ENCODE peak calls at places on chromosome 13, in seven cellular contexts. Y, T, N, G, A, Q and S are unnamed samples.

GRCh38 chr13:79459906-79460305 is 21.0 kb upstream of the NDFIP2 start:
- DNase-seq in Y (no peak), T (no peak), N (no peak), G (no peak), A (no peak), Q (no peak), S (peak)

GRCh38 chr13:52356327-52356726 is 49.6 kb downstream of the THSD1 start:
- DNase-seq in Y (peak), T (no peak), N (no peak), G (no peak), A (no peak), Q (no peak), S (peak)

GRCh38 chr13:80524447-80525215 is 183.7 kb upstream of the SPRY2 start:
- DNase-seq in Y (no peak), T (peak), N (no peak), G (no peak), A (no peak), Q (no peak), S (no peak)

GRCh38 chr13:112890316-112891131 is 78.5 kb upstream of the MCF2L start:
- DNase-seq in Y (no peak), T (no peak), N (no peak), G (no peak), A (no peak), Q (no peak), S (no peak)

GRCh38 chr13:51816604-51817254 is 12.8 kb upstream of the DHRS12 start:
- DNase-seq in Y (no peak), T (peak), N (no peak), G (no peak), A (no peak), Q (no peak), S (no peak)

GRCh38 chr13:20334309-20334708 is 102.2 kb upstream of the GJB6 start:
- DNase-seq in Y (no peak), T (no peak), N (no peak), G (no peak), A (no peak), Q (no peak), S (no peak)

GRCh38 chr13:46317120-46317519 is 69.9 kb downstream of the RUBCNL start:
- DNase-seq in Y (peak), T (no peak), N (no peak), G (no peak), A (no peak), Q (peak), S (no peak)

GRCh38 chr13:32645854-32646253 is 59.6 kb downstream of the PDS5B start:
- DNase-seq in Y (no peak), T (no peak), N (no peak), G (no peak), A (no peak), Q (no peak), S (no peak)

GRCh38 chr13:96525715-96526114 is 435.8 kb downstream of the HS6ST3 start:
- DNase-seq in Y (no peak), T (no peak), N (no peak), G (no peak), A (no peak), Q (no peak), S (no peak)

GRCh38 chr13:91184244-91184926 is 163.1 kb upstream of the MIR17HG start:
- DNase-seq in Y (no peak), T (no peak), N (no peak), G (no peak), A (no peak), Q (peak), S (no peak)

GRCh38 chr13:30572859-30573275 is 44.9 kb upstream of the USPL1 start:
- DNase-seq in Y (peak), T (no peak), N (no peak), G (no peak), A (no peak), Q (peak), S (peak)

GRCh38 chr13:49346460-49346859 is 97.4 kb downstream of the CAB39L start:
- DNase-seq in Y (no peak), T (no peak), N (no peak), G (no peak), A (no peak), Q (no peak), S (no peak)

GRCh38 chr13:95020298-95020987 is 280.8 kb downstream of the ABCC4 start:
- DNase-seq in Y (no peak), T (no peak), N (no peak), G (no peak), A (no peak), Q (no peak), S (no peak)

GRCh38 chr13:95019886-95020285 is 281.4 kb downstream of the ABCC4 start:
- DNase-seq in Y (no peak), T (no peak), N (no peak), G (no peak), A (no peak), Q (no peak), S (no peak)

GRCh38 chr13:95027638-95028037 is 273.6 kb downstream of the ABCC4 start:
- DNase-seq in Y (no peak), T (no peak), N (no peak), G (no peak), A (no peak), Q (no peak), S (no peak)

GRCh38 chr13:95023405-95023804 is 277.8 kb downstream of the ABCC4 start:
- DNase-seq in Y (peak), T (no peak), N (no peak), G (no peak), A (no peak), Q (no peak), S (peak)

DNA sequence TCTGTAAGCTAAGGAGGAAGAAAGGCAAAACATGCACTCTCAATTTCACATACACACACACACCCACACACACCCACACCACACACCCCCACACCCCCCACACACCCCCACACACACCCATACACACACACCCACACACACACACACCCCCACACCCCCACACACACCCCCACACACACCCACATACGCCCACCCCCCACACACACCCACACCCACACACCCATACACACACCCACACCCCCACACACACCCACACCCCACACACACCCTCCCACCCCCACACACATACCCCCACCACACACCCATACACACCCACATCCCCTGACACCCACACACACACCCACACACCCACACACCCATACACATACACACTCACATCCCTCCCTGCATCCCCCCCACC is 276.1 kb downstream of the ABCC4 start:
- DNase-seq in Y (no peak), T (no peak), N (no peak), G (no peak), A (no peak), Q (no peak), S (no peak)
- H3K18ac ChIP-seq in Y (no peak), T (no peak), N (no peak), G (no peak), A (no peak), Q (no peak), S (no peak)

DNA sequence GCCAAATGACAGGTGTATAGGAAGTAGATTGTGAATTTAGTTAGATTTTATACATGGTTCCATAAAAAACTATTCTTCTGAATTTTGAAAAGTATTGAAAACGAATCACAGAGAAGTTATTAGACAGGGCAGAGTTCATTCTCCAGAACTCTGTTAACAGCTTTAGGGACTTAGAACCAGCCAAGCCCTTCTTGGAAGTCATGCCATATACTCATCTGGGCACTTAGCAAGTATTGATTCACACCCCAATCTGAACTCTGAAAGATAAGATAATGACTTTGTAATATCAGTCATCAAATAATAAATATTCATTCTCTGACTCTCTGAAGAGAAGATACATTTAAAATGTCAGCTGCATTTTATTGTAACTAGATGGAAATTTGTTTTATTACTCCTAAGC is 43.9 kb upstream of the ITM2B start:
- DNase-seq in Y (no peak), T (no peak), N (no peak), G (no peak), A (no peak), Q (no peak), S (no peak)
- H3K18ac ChIP-seq in Y (no peak), T (no peak), N (no peak), G (no peak), A (no peak), Q (no peak), S (no peak)

GRCh38 chr13:114311908-114312307 is 2.4 kb upstream of the CHAMP1 start:
- DNase-seq in Y (no peak), T (no peak), N (no peak), G (no peak), A (no peak), Q (no peak), S (no peak)
- H3K18ac ChIP-seq in Y (no peak), T (no peak), N (no peak), G (no peak), A (no peak), Q (no peak), S (no peak)

GRCh38 chr13:103272770-103273169 is 206.6 kb upstream of the SLC10A2 start:
- DNase-seq in Y (no peak), T (no peak), N (no peak), G (no peak), A (no peak), Q (no peak), S (peak)

GRCh38 chr13:103277099-103277498 is 210.9 kb upstream of the SLC10A2 start:
- DNase-seq in Y (no peak), T (no peak), N (no peak), G (no peak), A (no peak), Q (no peak), S (no peak)

GRCh38 chr13:103275079-103275478 is 208.9 kb upstream of the SLC10A2 start:
- DNase-seq in Y (no peak), T (no peak), N (no peak), G (no peak), A (no peak), Q (no peak), S (no peak)

GRCh38 chr13:103275708-103276107 is 209.5 kb upstream of the SLC10A2 start:
- DNase-seq in Y (no peak), T (peak), N (no peak), G (no peak), A (no peak), Q (no peak), S (no peak)

GRCh38 chr13:103273825-103274224 is 207.6 kb upstream of the SLC10A2 start:
- DNase-seq in Y (no peak), T (no peak), N (no peak), G (no peak), A (no peak), Q (no peak), S (no peak)
- H3K18ac ChIP-seq in Y (no peak), T (no peak), N (no peak), G (no peak), A (no peak), Q (no peak), S (no peak)

GRCh38 chr13:37094840-37095239 is 10.6 kb downstream of the CSNK1A1L start:
- DNase-seq in Y (no peak), T (no peak), N (no peak), G (no peak), A (no peak), Q (no peak), S (no peak)

GRCh38 chr13:37085656-37086055 is 19.8 kb downstream of the CSNK1A1L start:
- DNase-seq in Y (no peak), T (no peak), N (no peak), G (no peak), A (no peak), Q (no peak), S (no peak)

GRCh38 chr13:37089495-37089894 is 16.0 kb downstream of the CSNK1A1L start:
- DNase-seq in Y (no peak), T (no peak), N (no peak), G (no peak), A (no peak), Q (no peak), S (no peak)

DNA sequence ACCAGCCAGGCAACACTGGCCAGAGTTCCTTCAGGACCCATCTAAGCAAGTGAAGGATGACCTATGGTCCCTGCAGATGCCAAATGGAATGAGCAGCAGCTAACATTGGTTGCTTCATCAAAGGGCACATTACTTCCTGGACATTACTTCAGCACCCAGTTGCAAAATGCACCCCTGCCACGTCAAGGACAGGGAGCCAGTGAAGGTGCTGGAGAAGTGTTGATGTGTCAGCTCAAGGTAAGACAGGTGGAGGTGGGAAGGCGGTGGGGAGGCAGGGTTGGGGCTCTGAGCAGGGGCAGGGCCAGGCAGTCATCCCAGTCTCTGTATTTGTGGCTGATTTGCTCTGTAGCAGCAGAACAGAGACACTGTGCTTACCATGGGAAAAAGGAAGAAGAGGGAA is 14.6 kb downstream of the CSNK1A1L start:
- DNase-seq in Y (no peak), T (no peak), N (no peak), G (no peak), A (no peak), Q (no peak), S (no peak)
- H3K18ac ChIP-seq in Y (no peak), T (no peak), N (no peak), G (no peak), A (no peak), Q (no peak), S (no peak)

GRCh38 chr13:65864039-65864438 is 1366.1 kb downstream of the PCDH9 start:
- DNase-seq in Y (no peak), T (no peak), N (no peak), G (no peak), A (no peak), Q (no peak), S (no peak)
- H3K18ac ChIP-seq in Y (no peak), T (no peak), N (no peak), G (no peak), A (no peak), Q (no peak), S (no peak)

GRCh38 chr13:41944229-41944628 is 16.7 kb downstream of the VWA8 start:
- DNase-seq in Y (no peak), T (no peak), N (no peak), G (no peak), A (no peak), Q (no peak), S (no peak)
- H3K18ac ChIP-seq in Y (no peak), T (no peak), N (no peak), G (no peak), A (no peak), Q (no peak), S (no peak)

DNA sequence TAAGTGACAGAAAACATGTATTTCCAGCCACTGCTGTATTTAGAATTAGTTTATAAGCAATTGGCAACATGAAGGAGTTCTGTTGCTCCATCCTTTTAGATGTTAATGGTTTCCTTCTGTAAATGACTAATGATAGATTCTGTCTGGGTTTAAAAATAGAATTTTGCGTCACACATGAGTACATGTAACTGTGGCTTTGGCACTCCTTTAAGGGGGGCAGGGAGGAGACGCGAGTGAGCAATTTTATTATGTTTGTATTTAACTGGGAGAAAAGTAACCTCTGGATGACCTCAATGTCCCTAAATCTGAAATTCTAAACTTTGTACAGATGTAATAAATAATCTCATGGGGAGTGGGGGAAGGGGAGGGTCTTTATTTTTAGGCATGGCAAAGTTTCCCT is 237.6 kb downstream of the RGCC start:
- DNase-seq in Y (no peak), T (no peak), N (no peak), G (no peak), A (no peak), Q (peak), S (peak)
- H3K18ac ChIP-seq in Y (no peak), T (no peak), N (no peak), G (no peak), A (no peak), Q (no peak), S (no peak)

DNA sequence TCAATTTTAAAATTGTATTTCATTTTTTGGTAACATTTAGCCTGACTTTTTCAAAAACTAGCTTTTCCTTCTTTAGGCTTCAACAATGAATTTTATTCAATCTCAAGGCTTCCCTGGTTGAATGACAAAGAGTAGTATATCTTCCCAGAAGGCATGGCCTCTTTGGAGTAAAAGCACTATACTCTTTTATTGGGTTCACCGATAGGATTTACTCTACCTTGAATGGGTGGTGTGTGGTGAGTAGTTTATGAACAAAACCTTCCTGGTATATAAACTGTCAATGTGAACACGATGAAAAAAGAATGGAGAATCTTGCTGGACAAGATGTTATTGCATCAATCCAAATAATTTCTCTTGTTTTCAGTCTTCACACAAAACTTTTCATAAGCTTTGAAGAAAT is 167.7 kb downstream of the DACH1 start:
- DNase-seq in Y (no peak), T (no peak), N (no peak), G (no peak), A (no peak), Q (no peak), S (no peak)
- H3K18ac ChIP-seq in Y (no peak), T (no peak), N (no peak), G (no peak), A (no peak), Q (no peak), S (no peak)